ENCODE peak calls at places on chromosomes 6 and 20, in ten cellular contexts. K is stimulated activated CD4-positive, alpha-beta T cell treated with anti-CD3 and anti-CD28 coated beads, Interleukin-4, amount 100 ng/mL, for 4 hours; P is CD4-positive, alpha-beta T cell; B is HEK293T; J is 8988T; Y is activated naive CD8-positive, alpha-beta T cell treated with anti-CD3 and anti-CD28 coated beads, Interleukin-2, amount 50 U/mL, for 24 hours; H is transverse colon; Z is endothelial cell of umbilical vein; A is CD4-positive, alpha-beta memory T cell; C is posterior vena cava. W is an unnamed sample.
A peak's percentile ranks its signal among the peaks of the same experiment; 100 is the strongest.

GRCh38 chr6:82589509-82590206 is 226.0 kb downstream of the TPBG start:
- DNase-seq in C (no peak), Z (peak; percentile 3), Y (no peak), H (no peak), A (no peak), B (peak; percentile 26), K (no peak), J (peak; percentile 16), P (no peak), W (peak; percentile 75)

GRCh38 chr6:87914637-87915395 is 132.8 kb upstream of the SPACA1 start:
- DNase-seq in B (no peak), P (no peak), J (no peak), K (no peak), Z (no peak), A (no peak), C (no peak), Y (no peak), H (no peak), W (no peak)

GRCh38 chr20:47815416-47815806 is 30.1 kb upstream of the SULF2 start:
- DNase-seq in P (no peak), A (no peak), H (no peak), B (no peak), J (no peak), Z (no peak), C (no peak), K (no peak), Y (no peak), W (no peak)

GRCh38 chr6:83709748-83710050 is 798 bp upstream of the SNAP91 start:
- DNase-seq in Z (no peak), B (no peak), J (no peak), A (no peak), H (no peak), P (no peak), C (no peak), Y (no peak), K (no peak), W (no peak)

GRCh38 chr6:105397987-105398386 is 4.9 kb downstream of the PREP start:
- DNase-seq in B (no peak), J (no peak), K (no peak), A (no peak), Z (peak; percentile 35), H (no peak), Y (no peak), P (no peak), C (no peak), W (peak; percentile 83)

GRCh38 chr6:43258180-43258579 is 14.9 kb downstream of the TTBK1 start:
- DNase-seq in Y (no peak), A (no peak), C (no peak), K (no peak), H (no peak), B (no peak), Z (no peak), J (no peak), P (no peak), W (no peak)

GRCh38 chr20:44918342-44918741 is 8.5 kb downstream of the PABPC1L start:
- DNase-seq in H (no peak), C (no peak), A (no peak), Z (no peak), B (no peak), J (no peak), P (no peak), Y (no peak), K (no peak), W (no peak)

GRCh38 chr20:35226775-35227681 is 538 bp downstream of the MMP24 start:
- DNase-seq in Y (peak; percentile 50), K (peak; percentile 50), P (peak; percentile 18), J (peak; percentile 57), A (peak; percentile 57), C (peak; percentile 85), B (peak; percentile 80), Z (peak; percentile 35), H (peak; percentile 14), W (peak; percentile 91)

GRCh38 chr6:54846243-54846856 is at the start of gene FAM83B:
- DNase-seq in P (no peak), B (peak; percentile 49), J (peak; percentile 18), Z (no peak), C (peak; percentile 79), K (no peak), H (peak; percentile 87), A (no peak), Y (no peak), W (peak; percentile 92)

GRCh38 chr6:61809004-61809595 is 476.9 kb downstream of the KHDRBS2 start:
- DNase-seq in Z (no peak), J (no peak), P (no peak), C (no peak), B (peak; percentile 3), A (no peak), Y (no peak), H (no peak), K (no peak), W (no peak)

GRCh38 chr6:124927806-124928205 is 34.4 kb upstream of the RNF217 start:
- DNase-seq in A (no peak), K (no peak), J (no peak), C (no peak), P (no peak), B (no peak), Y (no peak), H (no peak), Z (no peak), W (no peak)

GRCh38 chr6:15320683-15321082 is 74.8 kb downstream of the JARID2 start:
- DNase-seq in Z (no peak), P (no peak), A (no peak), H (no peak), Y (no peak), K (no peak), C (no peak), B (no peak), J (no peak), W (no peak)

GRCh38 chr6:17354700-17355403 is 38.5 kb upstream of the CAP2 start:
- DNase-seq in Z (no peak), A (no peak), H (no peak), Y (no peak), J (peak; percentile 38), K (no peak), B (no peak), P (no peak), C (no peak), W (no peak)

GRCh38 chr6:125552819-125553218 is 196.6 kb upstream of the HEY2 start:
- DNase-seq in H (no peak), Z (no peak), J (no peak), K (no peak), Y (no peak), B (no peak), A (no peak), C (no peak), P (no peak), W (no peak)

GRCh38 chr6:47854996-47855395 is 73.2 kb downstream of the OPN5 start:
- DNase-seq in Z (no peak), K (no peak), Y (no peak), B (no peak), H (no peak), C (no peak), A (no peak), J (no peak), P (no peak), W (no peak)